ENCODE peak calls at places on chromosome 16, in five cellular contexts. L is GM12878, F is HCT116, G is H1, P is K562. R is an unnamed sample.

GRCh38 chr16:55605756-55606155 is 39.3 kb downstream of the CAPNS2 start:
- DNase-seq in P (no peak), G (no peak), L (no peak), F (no peak), R (no peak)

GRCh38 chr16:46787909-46788308 is 39.8 kb upstream of the MYLK3 start:
- DNase-seq in F (no peak), G (no peak), L (peak), P (no peak), R (no peak)

GRCh38 chr16:88912556-88912955 is 46.1 kb upstream of the PABPN1L start:
- DNase-seq in G (no peak), P (no peak), F (no peak), L (no peak), R (no peak)

GRCh38 chr16:57618306-57619132 is 9.9 kb upstream of the ADGRG1 start:
- DNase-seq in G (no peak), P (no peak), F (no peak), L (no peak), R (no peak)

GRCh38 chr16:20051147-20051546 is 22.5 kb downstream of the GPR139 start:
- DNase-seq in P (no peak), L (no peak), F (no peak), G (no peak), R (no peak)

GRCh38 chr16:65525743-65526142 is 403.9 kb upstream of the CDH11 start:
- DNase-seq in F (no peak), P (no peak), G (no peak), L (no peak), R (no peak)

GRCh38 chr16:4388275-4389021 is 16.8 kb downstream of the VASN start:
- DNase-seq in F (no peak), G (no peak), L (no peak), P (no peak), R (no peak)

GRCh38 chr16:79982862-79983261 is 382.3 kb upstream of the MAF start:
- DNase-seq in L (no peak), P (no peak), F (no peak), G (no peak), R (no peak)

GRCh38 chr16:51818342-51818944 is 667.4 kb upstream of the SALL1 start:
- DNase-seq in L (no peak), F (no peak), P (peak), G (peak), R (no peak)

GRCh38 chr16:7161886-7162285 is 170.8 kb upstream of the RBFOX1 start:
- DNase-seq in F (no peak), P (no peak), L (no peak), G (no peak), R (no peak)

GRCh38 chr16:47141773-47142468 is 1.8 kb downstream of the NETO2 start:
- DNase-seq in F (peak), L (peak), P (peak), G (peak), R (peak)

GRCh38 chr16:23967018-23967417 is 131.2 kb downstream of the PRKCB start:
- DNase-seq in F (no peak), P (no peak), G (no peak), L (no peak), R (no peak)

GRCh38 chr16:86227801-86228200 is 282.5 kb upstream of the FOXF1 start:
- DNase-seq in F (no peak), G (no peak), P (no peak), L (no peak), R (no peak)

GRCh38 chr16:88619859-88620655 is 18.3 kb upstream of the IL17C start:
- DNase-seq in G (no peak), L (no peak), P (no peak), F (no peak), R (no peak)

GRCh38 chr16:4376126-4376819 is 4.6 kb downstream of the VASN start:
- DNase-seq in L (no peak), P (no peak), G (no peak), F (no peak), R (no peak)

GRCh38 chr16:76985362-76985761 is 205.6 kb upstream of the MON1B start:
- DNase-seq in G (no peak), L (no peak), F (no peak), P (no peak), R (no peak)

GRCh38 chr16:56594292-56594619 is 4.9 kb downstream of the MT3 start:
- DNase-seq in G (no peak), L (no peak), F (no peak), P (no peak), R (no peak)

GRCh38 chr16:68332411-68333121 is 21.7 kb downstream of the PRMT7 start:
- DNase-seq in G (no peak), P (no peak), F (no peak), L (no peak), R (no peak)

GRCh38 chr16:83100679-83101078 is 473.9 kb downstream of the CDH13 start:
- DNase-seq in F (no peak), G (no peak), P (no peak), L (no peak), R (no peak)

GRCh38 chr16:66147338-66147737 is 219.2 kb upstream of the CDH5 start:
- DNase-seq in P (no peak), L (no peak), F (no peak), G (no peak), R (no peak)

GRCh38 chr16:90048347-90048722 is 28.8 kb downstream of the PRDM7 start:
- DNase-seq in L (no peak), G (no peak), F (no peak), P (no peak), R (no peak)

GRCh38 chr16:88343276-88343791 is 39.4 kb upstream of the ZNF469 start:
- DNase-seq in P (no peak), G (no peak), L (no peak), F (no peak), R (no peak)

GRCh38 chr16:1071561-1072225 is 854 bp upstream of the SSTR5 start:
- DNase-seq in P (no peak), L (no peak), G (no peak), F (no peak), R (no peak)

GRCh38 chr16:1474047-1474446 is 781 bp downstream of the CLCN7 start:
- DNase-seq in F (no peak), L (no peak), G (no peak), P (no peak), R (no peak)

GRCh38 chr16:56950881-56951771 is 10.6 kb upstream of the CETP start:
- DNase-seq in L (no peak), F (no peak), G (no peak), P (peak), R (no peak)

GRCh38 chr16:15507299-15507958 is 73.0 kb downstream of the BMERB1 start:
- DNase-seq in G (no peak), F (no peak), P (no peak), L (no peak), R (no peak)

GRCh38 chr16:24776486-24777220 is 47.2 kb downstream of the TNRC6A start:
- DNase-seq in F (no peak), G (no peak), L (no peak), P (no peak), R (no peak)

GRCh38 chr16:72763927-72764628 is 283.9 kb downstream of the ZFHX3 start:
- DNase-seq in L (peak), F (no peak), P (no peak), G (no peak), R (no peak)

DNA sequence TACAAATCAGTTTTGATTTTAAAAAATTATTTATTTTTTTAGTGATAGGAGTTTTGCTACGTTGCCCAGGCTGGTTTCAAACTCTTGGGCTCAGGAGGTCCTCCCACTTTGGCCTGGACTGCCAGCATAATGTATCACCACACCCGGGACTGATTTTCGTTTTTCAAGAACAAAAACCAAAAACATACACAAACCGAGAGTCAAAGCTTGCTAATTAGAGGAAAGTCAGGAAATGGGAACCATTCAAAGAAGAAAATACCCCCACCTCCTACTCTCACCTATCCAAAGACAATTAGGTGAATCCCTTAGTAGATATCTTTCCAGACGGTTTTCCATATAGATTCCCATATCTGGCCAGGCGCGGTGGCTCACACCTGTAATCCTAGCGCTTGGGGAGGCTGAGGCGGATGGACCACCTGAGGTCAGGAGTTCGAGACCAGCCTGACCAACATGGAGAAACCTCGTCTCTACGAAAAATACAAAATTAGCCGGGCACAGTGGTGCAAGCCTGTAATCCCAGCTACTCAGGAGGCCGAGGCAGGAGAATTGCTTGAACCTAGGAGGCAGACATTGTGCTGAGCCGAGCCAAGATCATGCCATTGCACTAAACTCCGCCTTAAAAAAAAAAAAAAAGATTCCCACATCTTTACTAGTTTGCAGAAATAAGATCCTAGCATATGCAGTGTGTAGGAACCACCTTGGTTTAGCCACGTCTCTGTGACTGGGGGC is 883 bp upstream of the SPN start:
- DNase-seq in L (peak), P (no peak), F (no peak), G (no peak), R (no peak)
- H3K9ac ChIP-seq in L (peak), P (peak), F (no peak), G (no peak), R (no peak)

DNA sequence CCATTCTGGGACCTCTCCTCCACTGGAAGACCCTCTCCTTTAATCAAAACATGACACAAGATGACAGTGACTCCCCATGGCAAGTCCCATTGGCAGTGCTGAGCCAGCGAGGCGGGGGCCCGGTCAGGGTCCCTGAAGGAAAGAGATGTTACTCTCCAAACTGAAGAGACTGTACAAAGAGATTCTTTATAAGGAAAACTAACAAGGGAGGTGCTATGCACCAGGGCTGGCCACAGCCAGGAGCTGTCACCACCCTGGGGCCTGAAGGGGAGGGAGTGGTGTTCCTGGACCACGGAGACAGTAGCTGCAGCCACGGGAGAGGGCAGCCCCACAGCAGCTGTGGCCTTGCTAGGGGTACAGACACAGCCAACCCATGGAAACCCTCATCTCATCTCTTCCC is 123.1 kb downstream of the XYLT1 start:
- DNase-seq in P (no peak), F (no peak), G (no peak), L (no peak), R (no peak)
- TF ChIP-seq POLR2AphosphoS5 in P (no peak), F (no peak), G (no peak), L (no peak), R (no peak)

GRCh38 chr16:3007957-3008748 is 4.6 kb upstream of the CLDN9 start:
- DNase-seq in P (peak), G (peak), L (no peak), F (no peak), R (no peak)
- H3K4me3 ChIP-seq in P (peak), G (peak), L (no peak), F (no peak), R (no peak)

GRCh38 chr16:67249178-67249759 is 490 bp downstream of the SLC9A5 start:
- DNase-seq in L (no peak), G (no peak), P (no peak), F (no peak), R (no peak)
- H3K9ac ChIP-seq in L (peak), G (peak), P (peak), F (peak), R (no peak)

DNA sequence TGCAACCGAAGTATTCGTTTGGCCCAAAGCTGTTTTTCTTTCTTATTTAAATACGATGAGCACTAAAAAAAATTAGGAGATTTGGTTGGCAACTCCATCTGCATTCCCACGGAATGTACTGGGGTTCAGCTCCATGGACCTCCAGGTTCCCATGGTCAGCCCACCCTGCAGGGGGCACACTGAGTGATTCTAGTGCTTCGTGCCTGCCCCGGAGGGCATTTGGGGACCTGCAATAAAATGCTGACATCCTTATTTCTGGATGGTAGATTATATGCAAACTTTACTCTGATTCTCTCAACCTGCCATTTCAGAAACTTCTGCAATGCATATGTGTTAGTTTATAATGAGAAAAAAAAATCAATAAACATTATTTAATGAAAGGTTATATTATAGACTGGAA is 339.4 kb downstream of the XYLT1 start:
- DNase-seq in G (no peak), L (no peak), F (no peak), P (peak), R (no peak)
- TF ChIP-seq POLR2AphosphoS5 in G (no peak), L (no peak), F (no peak), P (no peak), R (no peak)

DNA sequence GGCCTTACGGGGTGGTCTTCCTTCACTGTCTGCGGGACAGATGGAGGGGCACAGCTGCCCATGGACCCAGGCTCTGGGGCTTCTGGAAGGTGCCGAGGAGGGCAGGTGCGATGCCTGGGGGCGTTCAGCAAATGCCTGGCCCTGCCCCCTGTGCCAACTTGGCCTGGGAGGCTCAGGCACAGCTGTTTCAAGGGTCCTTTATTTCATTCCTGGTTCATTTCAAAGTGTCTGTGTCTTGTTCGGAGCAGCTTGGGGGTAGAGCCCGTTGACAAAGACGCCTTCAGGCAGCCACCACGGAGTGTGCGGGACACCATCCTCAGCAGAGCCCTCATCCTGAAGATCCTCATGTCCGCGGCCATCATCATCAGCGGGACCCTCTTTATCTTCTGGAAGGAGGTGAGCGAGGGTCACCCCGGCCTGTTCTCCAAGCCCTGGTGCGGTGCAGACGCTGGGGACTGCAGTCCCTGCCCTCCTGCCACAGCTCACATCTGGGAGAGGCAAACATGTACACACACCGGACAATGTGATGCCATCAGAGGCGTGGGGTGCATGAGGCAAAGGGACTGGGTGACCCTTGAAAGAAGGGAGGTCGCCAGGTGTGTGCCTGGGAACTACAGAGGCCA is 43.9 kb downstream of the MEAK7 start:
- DNase-seq in P (no peak), F (no peak), G (no peak), L (no peak), R (no peak)
- H3K4me3 ChIP-seq in P (no peak), F (no peak), G (no peak), L (no peak), R (no peak)

DNA sequence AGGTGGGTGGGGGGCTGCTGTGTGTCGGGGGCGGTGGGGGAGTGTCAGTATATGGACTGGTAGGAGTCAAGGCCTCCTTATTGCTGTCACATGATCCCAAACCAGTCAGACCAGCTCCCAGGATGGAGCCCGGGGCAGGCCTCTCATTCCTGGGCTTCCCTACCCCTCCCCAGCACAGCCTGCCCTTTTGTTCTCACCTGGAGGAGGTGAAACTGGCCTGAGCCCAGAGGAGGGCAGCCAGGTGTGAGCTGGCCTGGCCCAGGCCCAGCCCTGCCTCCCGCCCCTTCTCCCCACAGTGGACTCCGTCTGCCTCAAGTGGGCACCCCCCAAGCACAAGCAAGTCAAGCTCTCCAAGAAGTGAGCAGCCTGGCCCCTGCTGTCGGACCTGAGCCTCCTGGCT is 4.6 kb downstream of the PRSS8 start:
- DNase-seq in G (no peak), L (no peak), P (no peak), F (no peak), R (no peak)
- H3K9ac ChIP-seq in G (no peak), L (no peak), P (no peak), F (peak), R (no peak)

DNA sequence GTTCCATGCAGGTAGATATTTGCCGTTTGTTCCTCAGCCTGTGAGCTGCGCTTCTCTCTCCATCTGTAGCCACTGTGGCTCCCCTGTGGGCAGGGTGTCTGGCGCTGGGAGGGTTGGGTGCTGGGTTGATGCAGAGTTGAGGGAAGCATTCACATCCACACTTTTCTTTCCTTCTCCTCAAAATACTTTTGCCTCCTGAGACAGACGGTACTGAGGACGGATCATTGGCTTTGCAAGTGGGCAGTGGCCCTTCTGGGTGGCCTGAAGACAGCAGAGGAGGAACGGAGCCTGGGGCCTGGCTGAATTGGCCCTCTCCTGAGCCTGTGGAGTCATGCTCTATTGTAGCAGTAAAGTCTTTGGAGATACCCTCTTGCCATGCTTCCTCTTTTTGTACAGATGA is 43.0 kb downstream of the NKD1 start:
- DNase-seq in F (no peak), G (no peak), P (no peak), L (no peak), R (no peak)
- TF ChIP-seq POLR2AphosphoS5 in F (no peak), G (no peak), P (no peak), L (no peak), R (no peak)

GRCh38 chr16:14401839-14402115 is 228.3 kb downstream of the PARN start:
- DNase-seq in P (no peak), G (no peak), L (no peak), F (no peak), R (no peak)

GRCh38 chr16:14405611-14406537 is 224.2 kb downstream of the PARN start:
- DNase-seq in G (peak), P (peak), F (no peak), L (peak), R (no peak)

GRCh38 chr16:14399397-14400284 is 230.4 kb downstream of the PARN start:
- DNase-seq in F (peak), L (peak), P (no peak), G (no peak), R (no peak)

GRCh38 chr16:14398014-14398717 is 231.9 kb downstream of the PARN start:
- DNase-seq in G (no peak), P (no peak), L (no peak), F (no peak), R (no peak)

DNA sequence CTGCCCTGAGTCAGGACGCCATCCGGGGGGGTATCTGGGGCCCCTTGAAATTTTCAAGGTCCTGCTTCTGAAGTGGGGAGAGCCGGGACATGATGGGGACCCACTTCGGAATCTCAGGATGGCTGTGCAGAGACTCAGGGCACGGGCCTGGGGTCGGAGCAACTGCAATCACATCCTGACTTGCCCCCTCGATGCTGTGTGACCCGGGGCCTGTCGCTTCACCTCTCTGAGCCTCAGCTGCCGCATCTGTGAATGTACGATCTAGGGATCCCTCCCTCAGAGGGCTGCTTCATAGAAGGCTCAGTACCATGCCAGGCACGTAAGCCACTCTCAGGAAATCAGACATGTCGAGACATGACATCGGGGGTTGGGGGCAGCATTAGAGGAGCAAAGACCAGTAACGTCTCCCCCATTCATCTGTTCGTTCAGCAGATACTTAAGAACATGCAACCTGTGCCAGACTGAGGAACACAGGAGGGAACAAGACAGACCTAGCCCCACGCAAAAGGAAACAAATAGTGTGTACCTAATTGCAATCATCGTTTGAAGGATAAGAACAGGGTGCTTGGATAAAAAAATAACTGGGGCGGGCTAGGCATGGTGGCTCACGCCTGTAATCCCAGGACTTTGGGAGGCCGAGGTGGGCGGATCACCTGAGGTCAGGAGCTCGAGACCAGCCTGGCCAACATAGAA is 229.6 kb downstream of the PARN start:
- DNase-seq in P (no peak), F (no peak), G (no peak), L (no peak), R (no peak)
- H3K4me3 ChIP-seq in P (no peak), F (no peak), G (no peak), L (no peak), R (no peak)

R was measured in SK-N-MC.